ENCODE peak calls at places on chromosomes 1 and 21, in eight cellular contexts. One of them, this sample, is unnamed.

GRCh38 chr1:82686774-82687173 is 886.0 kb downstream of the ADGRL2 start:
- DNase-seq in heart right ventricle: no peak
- DNase-seq in GM12864: no peak
- DNase-seq in AG04449: no peak
- DNase-seq in adrenal gland: no peak
- DNase-seq in tibial artery: no peak
- DNase-seq in left ventricle myocardium inferior: no peak
- DNase-seq in cardiac fibroblast: no peak
- DNase-seq in this sample: no peak

GRCh38 chr1:153610334-153611023 is 2.5 kb downstream of the S100A16 start:
- DNase-seq in AG04449: no peak
- DNase-seq in cardiac fibroblast: peak
- DNase-seq in left ventricle myocardium inferior: no peak
- DNase-seq in heart right ventricle: no peak
- DNase-seq in adrenal gland: no peak
- DNase-seq in GM12864: no peak
- DNase-seq in tibial artery: no peak
- DNase-seq in this sample: no peak

GRCh38 chr1:77446841-77447555 is 165.2 kb downstream of the AK5 start:
- DNase-seq in left ventricle myocardium inferior: no peak
- DNase-seq in heart right ventricle: no peak
- DNase-seq in cardiac fibroblast: peak
- DNase-seq in GM12864: no peak
- DNase-seq in adrenal gland: no peak
- DNase-seq in AG04449: no peak
- DNase-seq in tibial artery: no peak
- DNase-seq in this sample: no peak

GRCh38 chr1:19651141-19651737 is 7.1 kb downstream of the NBL1 start:
- DNase-seq in heart right ventricle: peak
- DNase-seq in GM12864: no peak
- DNase-seq in adrenal gland: peak
- DNase-seq in tibial artery: peak
- DNase-seq in left ventricle myocardium inferior: peak
- DNase-seq in cardiac fibroblast: peak
- DNase-seq in AG04449: no peak
- DNase-seq in this sample: no peak

GRCh38 chr1:29961676-29962059 is 725.3 kb downstream of the PTPRU start:
- DNase-seq in adrenal gland: no peak
- DNase-seq in cardiac fibroblast: no peak
- DNase-seq in heart right ventricle: no peak
- DNase-seq in left ventricle myocardium inferior: no peak
- DNase-seq in AG04449: no peak
- DNase-seq in GM12864: no peak
- DNase-seq in tibial artery: no peak
- DNase-seq in this sample: no peak

GRCh38 chr1:5164155-5164554 is 509.7 kb downstream of the AJAP1 start:
- DNase-seq in AG04449: no peak
- DNase-seq in GM12864: no peak
- DNase-seq in cardiac fibroblast: no peak
- DNase-seq in adrenal gland: no peak
- DNase-seq in tibial artery: no peak
- DNase-seq in heart right ventricle: no peak
- DNase-seq in left ventricle myocardium inferior: no peak
- DNase-seq in this sample: no peak

GRCh38 chr21:38439336-38439900 is 58.9 kb downstream of the ERG start:
- DNase-seq in tibial artery: no peak
- DNase-seq in AG04449: no peak
- DNase-seq in adrenal gland: no peak
- DNase-seq in left ventricle myocardium inferior: no peak
- DNase-seq in heart right ventricle: no peak
- DNase-seq in cardiac fibroblast: peak
- DNase-seq in GM12864: no peak
- DNase-seq in this sample: no peak

GRCh38 chr1:244730153-244730933 is 77.4 kb downstream of the DESI2 start:
- DNase-seq in GM12864: no peak
- DNase-seq in heart right ventricle: peak
- DNase-seq in cardiac fibroblast: peak
- DNase-seq in adrenal gland: peak
- DNase-seq in AG04449: no peak
- DNase-seq in left ventricle myocardium inferior: peak
- DNase-seq in tibial artery: no peak
- DNase-seq in this sample: no peak

GRCh38 chr1:94068831-94069648 is 51.9 kb downstream of the ABCA4 start:
- DNase-seq in tibial artery: no peak
- DNase-seq in heart right ventricle: peak
- DNase-seq in left ventricle myocardium inferior: peak
- DNase-seq in adrenal gland: peak
- DNase-seq in GM12864: no peak
- DNase-seq in AG04449: no peak
- DNase-seq in cardiac fibroblast: peak
- DNase-seq in this sample: no peak

GRCh38 chr1:3625151-3625907 is 514 bp downstream of the TPRG1L start:
- DNase-seq in adrenal gland: peak
- DNase-seq in cardiac fibroblast: peak
- DNase-seq in tibial artery: no peak
- DNase-seq in AG04449: no peak
- DNase-seq in heart right ventricle: peak
- DNase-seq in GM12864: no peak
- DNase-seq in left ventricle myocardium inferior: no peak
- DNase-seq in this sample: no peak

GRCh38 chr1:81351864-81352263 is 448.9 kb upstream of the ADGRL2 start:
- DNase-seq in AG04449: no peak
- DNase-seq in GM12864: no peak
- DNase-seq in left ventricle myocardium inferior: no peak
- DNase-seq in heart right ventricle: no peak
- DNase-seq in adrenal gland: no peak
- DNase-seq in tibial artery: no peak
- DNase-seq in cardiac fibroblast: no peak
- DNase-seq in this sample: no peak

GRCh38 chr1:59328353-59328752 is 31.5 kb downstream of the FGGY start:
- DNase-seq in left ventricle myocardium inferior: no peak
- DNase-seq in adrenal gland: no peak
- DNase-seq in tibial artery: no peak
- DNase-seq in AG04449: no peak
- DNase-seq in heart right ventricle: no peak
- DNase-seq in cardiac fibroblast: no peak
- DNase-seq in GM12864: no peak
- DNase-seq in this sample: no peak

GRCh38 chr1:238485906-238486219 is 595.1 kb upstream of the ZP4 start:
- DNase-seq in left ventricle myocardium inferior: no peak
- DNase-seq in adrenal gland: no peak
- DNase-seq in tibial artery: no peak
- DNase-seq in heart right ventricle: no peak
- DNase-seq in cardiac fibroblast: no peak
- DNase-seq in AG04449: no peak
- DNase-seq in GM12864: no peak
- DNase-seq in this sample: no peak

GRCh38 chr1:21334214-21335087 is 44.2 kb upstream of the ECE1 start:
- DNase-seq in adrenal gland: peak
- DNase-seq in tibial artery: peak
- DNase-seq in left ventricle myocardium inferior: peak
- DNase-seq in GM12864: peak
- DNase-seq in AG04449: peak
- DNase-seq in heart right ventricle: peak
- DNase-seq in cardiac fibroblast: peak
- DNase-seq in this sample: peak

GRCh38 chr1:21335750-21336168 is 45.5 kb upstream of the ECE1 start:
- DNase-seq in GM12864: no peak
- DNase-seq in tibial artery: no peak
- DNase-seq in cardiac fibroblast: no peak
- DNase-seq in heart right ventricle: no peak
- DNase-seq in left ventricle myocardium inferior: no peak
- DNase-seq in AG04449: no peak
- DNase-seq in adrenal gland: peak
- DNase-seq in this sample: no peak

GRCh38 chr1:21333824-21334213 is 43.6 kb upstream of the ECE1 start:
- DNase-seq in heart right ventricle: no peak
- DNase-seq in cardiac fibroblast: no peak
- DNase-seq in left ventricle myocardium inferior: no peak
- DNase-seq in tibial artery: no peak
- DNase-seq in adrenal gland: no peak
- DNase-seq in AG04449: no peak
- DNase-seq in GM12864: no peak
- DNase-seq in this sample: no peak

GRCh38 chr1:21337010-21337437 is 46.8 kb upstream of the ECE1 start:
- DNase-seq in adrenal gland: peak
- DNase-seq in left ventricle myocardium inferior: no peak
- DNase-seq in heart right ventricle: no peak
- DNase-seq in AG04449: no peak
- DNase-seq in GM12864: no peak
- DNase-seq in cardiac fibroblast: no peak
- DNase-seq in tibial artery: no peak
- DNase-seq in this sample: no peak

DNA sequence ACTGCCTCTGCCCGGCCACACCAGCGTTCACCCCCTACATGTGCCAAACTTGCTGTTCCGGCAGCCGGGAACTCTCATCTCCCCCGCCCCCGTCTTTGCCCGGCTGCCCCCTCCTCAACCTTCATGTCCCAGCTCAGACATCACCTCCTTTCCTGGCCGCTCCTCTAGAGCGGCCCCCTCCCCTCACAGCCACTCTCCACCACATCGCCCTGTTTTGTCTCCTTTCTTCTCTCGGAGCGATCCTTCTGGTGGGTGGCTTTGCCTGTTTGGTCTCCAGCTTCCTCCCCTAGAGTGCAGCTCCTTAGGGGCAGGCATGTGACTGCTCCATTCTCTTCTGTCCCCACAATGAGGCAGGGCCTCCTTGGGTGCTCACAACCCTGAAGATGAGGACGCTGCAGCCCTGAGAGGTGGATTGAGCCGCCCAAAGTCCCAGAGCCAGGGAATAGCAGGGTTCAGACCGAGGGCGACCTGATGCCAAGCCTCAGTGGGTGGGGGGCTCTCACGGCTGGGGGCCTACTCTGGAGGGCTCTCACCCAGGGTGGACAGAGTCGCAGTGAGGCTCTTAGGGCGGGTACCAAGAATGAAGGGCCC is 44.9 kb upstream of the ECE1 start:
- DNase-seq in tibial artery: no peak
- DNase-seq in adrenal gland: no peak
- DNase-seq in cardiac fibroblast: no peak
- DNase-seq in AG04449: no peak
- DNase-seq in left ventricle myocardium inferior: no peak
- DNase-seq in heart right ventricle: no peak
- DNase-seq in GM12864: no peak
- DNase-seq in this sample: no peak
- TF ChIP-seq CTCF in tibial artery: no peak
- TF ChIP-seq CTCF in adrenal gland: peak
- TF ChIP-seq CTCF in cardiac fibroblast: no peak
- TF ChIP-seq CTCF in AG04449: no peak
- TF ChIP-seq CTCF in left ventricle myocardium inferior: no peak
- TF ChIP-seq CTCF in heart right ventricle: no peak
- TF ChIP-seq CTCF in GM12864: no peak
- TF ChIP-seq CTCF in this sample: no peak

DNA sequence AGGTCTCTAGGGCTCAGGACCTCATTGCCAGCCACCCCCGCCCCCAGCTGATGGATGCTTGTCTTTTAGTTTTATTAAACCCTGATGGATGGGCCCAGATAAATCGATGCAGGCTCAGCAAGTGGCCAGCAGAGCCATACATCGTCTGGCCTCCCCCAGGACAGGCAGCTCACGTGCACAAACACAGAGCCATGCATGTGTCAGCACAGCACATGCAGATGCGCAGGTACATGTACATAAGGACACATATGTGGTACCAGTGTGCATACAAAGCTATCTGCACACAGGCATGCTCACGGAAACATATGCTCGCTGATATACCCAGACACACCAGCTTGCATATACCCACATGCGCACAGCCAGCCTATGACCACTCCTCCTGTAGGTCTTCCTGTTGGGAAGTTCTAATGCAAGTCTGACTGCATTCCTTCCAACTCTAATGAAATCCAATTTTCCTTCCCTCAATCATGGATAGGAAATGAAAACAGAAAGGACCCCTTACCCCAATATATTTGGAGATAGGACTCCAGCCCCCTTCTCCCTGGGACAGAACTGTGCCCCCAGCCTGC is 897 bp downstream of the COL16A1 start:
- DNase-seq in AG04449: no peak
- DNase-seq in tibial artery: no peak
- DNase-seq in adrenal gland: no peak
- DNase-seq in GM12864: no peak
- DNase-seq in cardiac fibroblast: no peak
- DNase-seq in left ventricle myocardium inferior: no peak
- DNase-seq in heart right ventricle: no peak
- DNase-seq in this sample: no peak
- H3K4me3 ChIP-seq in AG04449: peak
- H3K4me3 ChIP-seq in tibial artery: peak
- H3K4me3 ChIP-seq in adrenal gland: no peak
- H3K4me3 ChIP-seq in GM12864: no peak
- H3K4me3 ChIP-seq in cardiac fibroblast: peak
- H3K4me3 ChIP-seq in left ventricle myocardium inferior: peak
- H3K4me3 ChIP-seq in heart right ventricle: peak
- H3K4me3 ChIP-seq in this sample: peak

DNA sequence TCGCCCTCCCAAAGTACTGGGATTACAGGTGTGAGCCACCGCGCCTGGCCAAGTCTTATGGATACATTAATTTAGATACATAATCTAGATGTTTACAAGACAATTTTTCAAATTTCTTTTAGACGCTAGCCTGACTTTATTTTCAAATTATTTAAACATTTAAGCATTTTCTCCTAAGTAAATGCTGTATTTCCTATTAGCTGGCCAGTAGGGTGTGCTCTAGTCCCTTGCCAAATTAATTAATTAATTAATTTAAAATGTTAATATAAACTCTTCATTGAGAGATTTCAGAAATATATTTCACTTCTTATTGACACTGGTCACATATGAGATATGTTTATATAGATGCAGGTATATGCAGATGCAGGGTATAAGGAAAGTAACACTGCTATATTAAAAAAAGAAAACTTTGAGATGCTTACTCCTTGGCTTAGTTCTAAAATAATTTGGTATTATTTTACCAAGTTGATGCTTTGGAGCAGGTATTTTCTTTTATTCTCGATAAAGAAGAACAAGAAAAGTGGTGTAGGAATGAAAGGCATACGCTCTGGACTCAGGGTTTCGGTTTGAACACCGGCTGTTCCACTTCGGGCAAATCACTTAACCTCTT is 5.2 kb upstream of the ERRFI1 start:
- DNase-seq in cardiac fibroblast: peak
- DNase-seq in adrenal gland: no peak
- DNase-seq in AG04449: no peak
- DNase-seq in tibial artery: no peak
- DNase-seq in GM12864: no peak
- DNase-seq in heart right ventricle: peak
- DNase-seq in left ventricle myocardium inferior: no peak
- DNase-seq in this sample: no peak
- TF ChIP-seq CTCF in cardiac fibroblast: peak
- TF ChIP-seq CTCF in adrenal gland: peak
- TF ChIP-seq CTCF in AG04449: peak
- TF ChIP-seq CTCF in tibial artery: peak
- TF ChIP-seq CTCF in GM12864: peak
- TF ChIP-seq CTCF in heart right ventricle: peak
- TF ChIP-seq CTCF in left ventricle myocardium inferior: peak
- TF ChIP-seq CTCF in this sample: peak

DNA sequence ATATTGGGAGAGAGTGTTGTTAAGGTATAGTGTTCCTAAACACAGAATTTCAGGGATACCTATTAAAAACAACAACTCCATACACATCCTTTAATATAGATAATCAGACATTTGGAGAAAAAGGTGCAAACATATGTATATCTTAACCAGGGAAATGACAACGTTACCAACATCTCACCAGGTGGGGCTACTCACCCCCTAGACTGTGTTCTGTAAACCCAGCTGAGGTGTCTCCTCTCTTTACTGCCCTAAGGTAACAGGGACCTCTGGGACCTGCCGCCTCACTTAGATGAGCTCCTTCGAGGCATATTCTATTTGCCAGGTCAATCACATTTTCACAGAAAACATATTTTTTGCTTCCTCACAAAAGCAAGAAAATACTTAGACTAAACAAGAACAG is 13.4 kb downstream of the RRAGC start:
- DNase-seq in adrenal gland: no peak
- DNase-seq in left ventricle myocardium inferior: no peak
- DNase-seq in AG04449: no peak
- DNase-seq in tibial artery: no peak
- DNase-seq in GM12864: no peak
- DNase-seq in cardiac fibroblast: no peak
- DNase-seq in heart right ventricle: no peak
- DNase-seq in this sample: no peak
- H3K4me3 ChIP-seq in adrenal gland: no peak
- H3K4me3 ChIP-seq in left ventricle myocardium inferior: no peak
- H3K4me3 ChIP-seq in AG04449: no peak
- H3K4me3 ChIP-seq in tibial artery: no peak
- H3K4me3 ChIP-seq in GM12864: no peak
- H3K4me3 ChIP-seq in cardiac fibroblast: no peak
- H3K4me3 ChIP-seq in heart right ventricle: no peak
- H3K4me3 ChIP-seq in this sample: no peak